ENCODE peak calls at places on chromosomes 13 and 19, in five cellular contexts. S is heart right ventricle, L is adrenal gland, E is left ventricle myocardium inferior, M is PC-3. Y is an unnamed sample.

GRCh38 chr19:8988204-8988603 is 22.0 kb downstream of the MUC16 start:
- DNase-seq in S (no peak), L (peak; percentile 7), E (no peak), M (peak; percentile 85), Y (no peak)

GRCh38 chr19:16921766-16922591 is 33.2 kb downstream of the F2RL3 start:
- DNase-seq in S (no peak), L (no peak), E (no peak), M (no peak), Y (no peak)

GRCh38 chr19:38614289-38614688 is 3.5 kb downstream of the MAP4K1 start:
- DNase-seq in S (no peak), L (no peak), E (no peak), M (no peak), Y (no peak)

GRCh38 chr13:109610517-109610916 is 175.9 kb downstream of the IRS2 start:
- DNase-seq in S (peak; percentile 23), L (peak; percentile 36), E (peak; percentile 43), M (peak; percentile 25), Y (peak; percentile 37)

GRCh38 chr13:99855516-99855915 is 116.1 kb downstream of the ZIC5 start:
- DNase-seq in S (no peak), L (no peak), E (no peak), M (no peak), Y (no peak)

GRCh38 chr13:111414341-111414740 is 93.9 kb downstream of the TEX29 start:
- DNase-seq in S (no peak), L (no peak), E (no peak), M (no peak), Y (no peak)

GRCh38 chr19:33134571-33135041 is 2.7 kb downstream of the WDR88 start:
- DNase-seq in S (no peak), L (no peak), E (no peak), M (no peak), Y (no peak)

GRCh38 chr19:30091456-30091855 is 149.4 kb downstream of the URI1 start:
- DNase-seq in S (no peak), L (no peak), E (no peak), M (no peak), Y (no peak)

GRCh38 chr13:80783926-80784325 is 443.0 kb upstream of the SPRY2 start:
- DNase-seq in S (peak; percentile 6), L (no peak), E (no peak), M (no peak), Y (no peak)

GRCh38 chr19:23706657-23707056 is 19.6 kb upstream of the ZNF675 start:
- DNase-seq in S (no peak), L (no peak), E (no peak), M (no peak), Y (no peak)

GRCh38 chr19:36058481-36059179 is 3.9 kb downstream of the WDR62 start:
- DNase-seq in S (no peak), L (no peak), E (no peak), M (no peak), Y (no peak)

GRCh38 chr19:36061367-36061766 is 6.7 kb downstream of the WDR62 start:
- DNase-seq in S (no peak), L (no peak), E (no peak), M (no peak), Y (no peak)

GRCh38 chr19:36064829-36065228 is 10.1 kb downstream of the WDR62 start:
- DNase-seq in S (no peak), L (no peak), E (no peak), M (no peak), Y (no peak)

GRCh38 chr19:36059180-36059910 is 4.6 kb downstream of the WDR62 start:
- DNase-seq in S (no peak), L (no peak), E (no peak), M (no peak), Y (no peak)

DNA sequence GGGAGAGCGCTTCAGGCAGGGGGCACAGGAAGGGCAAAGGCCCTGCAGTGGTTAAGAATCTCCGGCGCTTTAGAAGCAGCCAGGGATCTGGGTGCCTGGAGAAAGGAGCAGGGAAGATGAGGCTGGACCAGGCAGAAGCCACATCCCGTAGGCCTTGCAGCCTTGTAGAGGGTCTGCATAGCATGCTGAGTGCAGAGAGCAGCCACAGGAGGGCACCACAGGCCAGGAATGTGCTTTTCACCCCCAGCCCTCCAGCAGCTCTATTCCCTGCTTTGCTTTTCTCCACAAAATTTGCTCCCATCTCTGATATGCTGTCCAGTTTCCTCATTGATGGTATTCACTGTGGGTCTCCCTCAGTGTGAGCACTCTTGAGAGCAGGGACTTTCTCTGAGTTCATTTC is 5.7 kb downstream of the WDR62 start:
- DNase-seq in S (peak; percentile 16), L (peak; percentile 57), E (peak; percentile 46), M (peak; percentile 42), Y (no peak)
- TF ChIP-seq CTCF in S (peak; percentile 61), L (peak; percentile 57), E (peak; percentile 74), M (peak; percentile 60), Y (no peak)

DNA sequence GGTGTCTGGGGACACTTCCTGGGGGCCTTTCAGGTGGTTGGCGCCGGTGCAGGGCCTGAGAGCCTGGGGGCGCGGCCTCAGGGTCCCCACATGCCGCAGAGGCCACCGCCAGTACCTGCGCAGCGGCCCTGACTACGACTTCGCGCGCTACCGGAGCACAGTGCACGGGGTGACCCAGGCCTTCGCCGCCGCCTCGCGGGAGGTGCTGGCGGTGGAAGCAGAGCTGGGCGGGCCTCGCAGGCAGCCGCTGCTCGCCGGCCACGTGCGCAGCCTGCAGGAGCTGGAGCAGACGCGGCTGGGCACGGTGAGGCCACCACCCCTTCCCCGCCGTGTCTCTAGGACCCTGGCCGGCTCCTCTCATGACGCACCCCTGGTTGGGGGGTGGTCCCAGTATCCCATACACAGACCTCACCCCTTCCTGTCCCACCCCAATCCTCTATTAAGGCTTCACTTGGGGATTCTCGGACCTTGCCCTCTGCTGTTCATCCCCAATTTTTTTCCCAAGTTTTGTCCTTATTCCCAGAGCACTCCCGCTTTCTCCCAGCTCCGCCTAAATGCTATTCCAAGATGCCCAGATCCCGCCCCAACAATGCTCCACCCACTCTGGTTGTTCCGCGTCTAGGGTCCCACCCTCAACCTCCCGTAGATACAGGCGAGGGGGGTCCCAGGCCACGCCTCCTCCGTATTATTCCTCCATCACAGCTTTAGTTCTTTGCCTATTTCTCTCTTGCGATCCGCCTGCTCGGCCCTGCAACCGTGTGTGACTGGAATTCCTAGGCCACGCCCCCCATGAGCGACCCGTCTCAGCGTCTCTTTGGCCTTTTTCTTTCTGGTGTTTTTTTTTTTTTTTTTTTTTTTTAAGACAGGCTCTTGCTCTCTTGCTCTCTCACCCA is 1.0 kb downstream of the REX1BD start:
- DNase-seq in S (peak; percentile 63), L (peak; percentile 73), E (peak; percentile 66), M (peak; percentile 63), Y (peak; percentile 72)
- H3K4me1 ChIP-seq in S (peaks cover 28% of the 10 kb centered on the region), L (peaks cover 10% of the 10 kb centered on the region), E (peaks cover 43% of the 10 kb centered on the region), M (peaks cover 24% of the 10 kb centered on the region), Y (peaks cover 11% of the 10 kb centered on the region)

GRCh38 chr13:24661713-24662112 is 18.5 kb upstream of the ATP12A start:
- DNase-seq in S (no peak), L (no peak), E (no peak), M (no peak), Y (no peak)
- H3K27ac ChIP-seq in S (no peak overlapping the region), L (no peak overlapping the region), E (no peak overlapping the region), M (no peak overlapping the region), Y (peak overlapping the region; percentile 79)

DNA sequence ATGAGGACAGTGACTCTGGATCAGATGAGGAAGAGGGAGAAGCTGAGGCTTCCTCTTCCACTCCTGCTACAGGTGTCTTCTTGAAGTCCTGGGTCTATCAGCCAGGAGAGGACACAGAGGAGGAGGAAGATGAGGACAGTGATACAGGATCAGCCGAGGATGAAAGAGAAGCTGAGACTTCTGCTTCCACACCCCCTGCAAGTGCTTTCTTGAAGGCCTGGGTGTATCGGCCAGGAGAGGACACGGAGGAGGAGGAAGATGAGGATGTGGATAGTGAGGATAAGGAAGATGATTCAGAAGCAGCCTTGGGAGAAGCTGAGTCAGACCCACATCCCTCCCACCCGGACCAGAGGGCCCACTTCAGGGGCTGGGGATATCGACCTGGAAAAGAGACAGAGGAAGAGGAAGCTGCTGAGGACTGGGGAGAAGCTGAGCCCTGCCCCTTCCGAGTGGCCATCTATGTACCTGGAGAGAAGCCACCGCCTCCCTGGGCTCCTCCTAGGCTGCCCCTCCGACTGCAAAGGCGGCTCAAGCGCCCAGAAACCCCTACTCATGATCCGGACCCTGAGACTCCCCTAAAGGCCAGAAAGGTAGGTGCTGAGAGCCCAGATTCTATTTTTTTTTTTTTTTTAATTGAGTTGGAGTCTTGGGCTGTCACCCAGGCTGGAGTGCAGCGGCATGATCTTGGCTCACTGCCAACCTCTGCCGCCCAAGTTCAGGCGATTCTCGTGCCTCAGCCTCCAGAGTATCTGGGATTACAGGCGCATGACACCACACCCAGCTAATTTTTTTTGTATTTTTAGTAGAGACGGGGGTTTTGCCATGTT is 2.3 kb downstream of the PPP1R15A start:
- DNase-seq in S (no peak), L (peak; percentile 73), E (no peak), M (peak; percentile 73), Y (peak; percentile 65)
- TF ChIP-seq CTCF in S (no peak), L (no peak), E (no peak), M (no peak), Y (no peak)

GRCh38 chr19:41862445-41862986 is 2.5 kb downstream of the RPS19 start:
- DNase-seq in S (no peak), L (no peak), E (no peak), M (no peak), Y (no peak)
- H3K4me1 ChIP-seq in S (peaks cover 14% of the 10 kb centered on the region), L (peaks cover 9% of the 10 kb centered on the region), E (peaks cover 65% of the 10 kb centered on the region), M (peaks cover 30% of the 10 kb centered on the region), Y (peaks cover 11% of the 10 kb centered on the region)

DNA sequence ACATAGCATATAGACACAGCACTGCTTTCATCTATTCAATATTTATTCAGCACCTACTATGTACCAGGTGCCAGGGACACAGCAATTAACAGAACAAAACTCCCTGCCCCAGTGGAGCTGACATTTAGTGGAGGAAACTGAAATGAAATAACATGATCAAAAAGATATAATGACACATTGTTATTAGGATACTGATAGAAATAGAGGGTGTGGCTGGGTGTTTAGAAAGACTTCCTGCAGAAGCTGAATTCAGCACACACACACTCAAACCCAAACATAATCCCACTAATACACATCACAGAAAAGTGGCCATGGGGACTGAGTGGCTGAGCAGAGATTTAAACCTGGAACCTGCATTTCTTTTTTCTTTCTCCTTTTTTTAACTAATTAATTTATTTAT is 3.8 kb upstream of the CDC37 start:
- DNase-seq in S (no peak), L (no peak), E (no peak), M (no peak), Y (no peak)
- H3K27ac ChIP-seq in S (no peak overlapping the region), L (no peak overlapping the region), E (no peak overlapping the region), M (no peak overlapping the region), Y (no peak overlapping the region)